ENCODE peak calls at places on chromosomes 6 and 20, in five cellular contexts. T is GM13977, N is nephron progenitor cell, U is right atrium auricular region, W is astrocyte of the spinal cord. Y is an unnamed sample.

GRCh38 chr6:109743739-109744138 is 52.6 kb downstream of the FIG4 start:
- DNase-seq in W (peak; percentile 83), U (no peak), N (no peak), T (no peak), Y (no peak)

GRCh38 chr20:9634327-9634726 is 119.9 kb downstream of the LAMP5 start:
- DNase-seq in N (no peak), W (no peak), U (no peak), T (no peak), Y (no peak)

GRCh38 chr6:80197474-80197873 is 91.0 kb downstream of the BCKDHB start:
- DNase-seq in T (no peak), U (no peak), W (no peak), N (no peak), Y (no peak)

GRCh38 chr6:31479933-31480535 is 17.9 kb upstream of the MICB start:
- DNase-seq in T (no peak), N (no peak), W (no peak), U (no peak), Y (no peak)

GRCh38 chr20:61900376-61901293 is 165.0 kb downstream of the TAF4 start:
- DNase-seq in W (no peak), T (no peak), N (peak; percentile 30), U (no peak), Y (no peak)

GRCh38 chr20:40090236-40090635 is 598.8 kb downstream of the MAFB start:
- DNase-seq in U (no peak), T (no peak), N (no peak), W (no peak), Y (no peak)

GRCh38 chr20:32957451-32957850 is 46.8 kb downstream of the SUN5 start:
- DNase-seq in W (no peak), U (no peak), T (no peak), N (no peak), Y (no peak)

GRCh38 chr6:136782021-136782770 is 10.1 kb downstream of the MAP3K5 start:
- DNase-seq in W (peak; percentile 57), N (no peak), T (no peak), U (no peak), Y (no peak)

GRCh38 chr6:105900120-105900937 is 185.8 kb upstream of the PRDM1 start:
- DNase-seq in T (no peak), W (peak; percentile 59), U (no peak), N (no peak), Y (no peak)

GRCh38 chr6:84596488-84596887 is 167.9 kb downstream of the TBX18 start:
- DNase-seq in T (no peak), N (no peak), W (no peak), U (no peak), Y (no peak)

GRCh38 chr6:157984686-157985225 is 3.1 kb downstream of the SYNJ2 start:
- DNase-seq in W (no peak), U (no peak), T (no peak), N (no peak), Y (no peak)

GRCh38 chr6:169323221-169323620 is 69.6 kb upstream of the THBS2 start:
- DNase-seq in W (no peak), T (no peak), U (no peak), N (no peak), Y (no peak)

GRCh38 chr6:169324661-169325459 is 71.2 kb upstream of the THBS2 start:
- DNase-seq in T (no peak), N (no peak), W (no peak), U (no peak), Y (no peak)

GRCh38 chr6:169328112-169328801 is 74.6 kb upstream of the THBS2 start:
- DNase-seq in N (no peak), T (no peak), W (peak; percentile 72), U (no peak), Y (no peak)

GRCh38 chr6:169324086-169324485 is 70.4 kb upstream of the THBS2 start:
- DNase-seq in W (no peak), N (no peak), U (no peak), T (no peak), Y (no peak)

GRCh38 chr6:169326067-169326799 is 72.6 kb upstream of the THBS2 start:
- DNase-seq in W (peak; percentile 7), T (no peak), N (no peak), U (no peak), Y (no peak)
- TF ChIP-seq CTCF in W (peak; percentile 15), T (no peak), N (no peak), U (peak; percentile 24), Y (no peak)

DNA sequence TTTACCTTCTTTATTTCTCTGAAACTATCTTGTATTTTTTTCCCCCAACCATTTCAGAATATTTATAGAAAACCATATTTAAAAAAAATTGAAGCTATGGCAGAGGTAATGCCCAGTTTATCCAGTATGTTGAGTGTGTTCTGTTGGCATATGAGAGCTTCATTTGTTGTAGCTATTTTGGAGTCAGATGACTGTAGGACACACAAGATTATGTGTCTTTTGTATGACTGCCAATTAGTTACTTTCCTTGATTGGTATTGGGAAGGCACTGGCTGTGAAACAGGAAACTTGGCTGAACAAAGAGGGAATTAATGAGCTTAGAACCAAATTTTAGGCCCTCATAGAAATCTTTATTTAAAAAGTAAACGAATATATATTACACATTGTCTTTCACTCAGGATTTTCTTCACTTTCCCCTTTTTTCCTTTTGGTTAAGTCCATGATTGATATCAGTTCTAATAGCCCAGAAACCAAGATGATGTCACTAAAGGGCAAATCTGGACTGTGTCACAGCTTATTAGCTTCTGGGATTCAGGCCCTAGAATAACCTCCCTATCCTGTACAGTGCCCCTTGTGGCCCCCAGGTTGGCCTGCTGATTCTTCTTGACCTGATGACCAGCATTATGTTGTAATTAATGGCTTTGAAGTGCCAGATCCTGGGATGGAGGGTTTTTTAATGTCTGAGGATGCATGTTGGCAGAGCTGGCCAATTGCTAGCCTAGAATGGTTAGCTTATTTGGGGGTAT is 10.1 kb downstream of the CDC5L start:
- DNase-seq in N (no peak), T (no peak), U (no peak), W (no peak), Y (no peak)
- TF ChIP-seq CTCF in N (no peak), T (no peak), U (no peak), W (no peak), Y (no peak)

GRCh38 chr6:22737331-22737730 is 168.0 kb downstream of the HDGFL1 start:
- DNase-seq in U (peak; percentile 59), N (peak; percentile 60), T (no peak), W (peak; percentile 52), Y (no peak)
- TF ChIP-seq CTCF in U (peak; percentile 70), N (peak; percentile 83), T (peak; percentile 37), W (peak; percentile 61), Y (no peak)

GRCh38 chr6:130761286-130761685 is 65.9 kb upstream of the SMLR1 start:
- DNase-seq in N (no peak), T (no peak), U (no peak), W (no peak), Y (no peak)

GRCh38 chr6:130755368-130756034 is 71.7 kb upstream of the SMLR1 start:
- DNase-seq in W (no peak), U (no peak), T (no peak), N (no peak), Y (no peak)

GRCh38 chr6:130756836-130757235 is 70.4 kb upstream of the SMLR1 start:
- DNase-seq in T (no peak), N (no peak), U (no peak), W (no peak), Y (no peak)

GRCh38 chr6:130758818-130759217 is 68.4 kb upstream of the SMLR1 start:
- DNase-seq in W (no peak), T (no peak), N (no peak), U (no peak), Y (no peak)

DNA sequence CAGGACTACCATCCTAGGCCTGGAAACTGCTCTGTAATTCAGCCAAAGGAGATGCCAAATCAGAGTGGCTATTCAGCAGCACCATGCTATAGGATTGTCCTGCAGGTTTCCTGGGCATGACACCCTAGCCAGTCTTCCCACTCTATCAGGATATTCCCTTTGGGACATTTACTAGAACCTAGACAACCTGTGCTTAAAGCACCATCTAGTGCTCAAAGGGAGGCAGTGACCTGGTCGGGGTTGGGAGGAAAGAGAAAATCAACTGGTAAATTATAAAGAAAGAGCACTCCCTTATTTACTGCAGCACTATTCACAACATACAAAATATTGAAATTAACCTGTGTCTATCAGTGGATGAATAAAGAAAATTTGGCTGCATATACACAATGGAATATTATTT is 67.2 kb upstream of the SMLR1 start:
- DNase-seq in U (no peak), T (no peak), W (peak; percentile 64), N (no peak), Y (no peak)
- TF ChIP-seq CTCF in U (no peak), T (peak; percentile 53), W (peak; percentile 82), N (peak; percentile 38), Y (peak; percentile 12)